ENCODE peak calls at places on chromosome 19, in seven cellular contexts. One of them, this sample, is unnamed.
A peak's percentile ranks its signal among the peaks of the same experiment; 100 is the strongest.

GRCh38 chr19:1967087-1967608 is 26.2 kb downstream of the CSNK1G2 start:
- DNase-seq in iPS DF 6.9: no peak
- DNase-seq in adipocyte: no peak
- DNase-seq in T-helper 17 cell: no peak
- DNase-seq in heart left ventricle: no peak
- DNase-seq in ovary: no peak
- DNase-seq in aorta: no peak
- DNase-seq in this sample: no peak

GRCh38 chr19:29665826-29666633 is 769 bp downstream of the PLEKHF1 start:
- DNase-seq in iPS DF 6.9: peak; percentile 47
- DNase-seq in adipocyte: peak; percentile 63
- DNase-seq in T-helper 17 cell: no peak
- DNase-seq in heart left ventricle: peak; percentile 63
- DNase-seq in ovary: peak; percentile 72
- DNase-seq in aorta: peak; percentile 85
- DNase-seq in this sample: peak; percentile 73

GRCh38 chr19:8612807-8613171 is 2.3 kb upstream of the ADAMTS10 start:
- DNase-seq in iPS DF 6.9: no peak
- DNase-seq in adipocyte: no peak
- DNase-seq in T-helper 17 cell: no peak
- DNase-seq in heart left ventricle: no peak
- DNase-seq in ovary: no peak
- DNase-seq in aorta: no peak
- DNase-seq in this sample: no peak

GRCh38 chr19:17091758-17092333 is 16.3 kb downstream of the MYO9B start:
- DNase-seq in iPS DF 6.9: no peak
- DNase-seq in adipocyte: no peak
- DNase-seq in T-helper 17 cell: no peak
- DNase-seq in heart left ventricle: peak; percentile 62
- DNase-seq in ovary: no peak
- DNase-seq in aorta: peak; percentile 85
- DNase-seq in this sample: peak; percentile 55

GRCh38 chr19:30071871-30072270 is 129.8 kb downstream of the URI1 start:
- DNase-seq in iPS DF 6.9: no peak
- DNase-seq in adipocyte: no peak
- DNase-seq in T-helper 17 cell: no peak
- DNase-seq in heart left ventricle: no peak
- DNase-seq in ovary: peak; percentile 8
- DNase-seq in aorta: no peak
- DNase-seq in this sample: no peak

GRCh38 chr19:46574533-46574932 is 26.6 kb upstream of the CALM3 start:
- DNase-seq in iPS DF 6.9: no peak
- DNase-seq in adipocyte: peak; percentile 25
- DNase-seq in T-helper 17 cell: no peak
- DNase-seq in heart left ventricle: no peak
- DNase-seq in ovary: no peak
- DNase-seq in aorta: no peak
- DNase-seq in this sample: no peak

GRCh38 chr19:38736036-38736412 is 8.2 kb downstream of the CAPN12 start:
- DNase-seq in iPS DF 6.9: no peak
- DNase-seq in adipocyte: peak; percentile 65
- DNase-seq in T-helper 17 cell: peak; percentile 41
- DNase-seq in heart left ventricle: peak; percentile 46
- DNase-seq in ovary: peak; percentile 72
- DNase-seq in aorta: peak; percentile 68
- DNase-seq in this sample: peak; percentile 72

GRCh38 chr19:5048727-5049553 is 80.0 kb downstream of the KDM4B start:
- DNase-seq in iPS DF 6.9: no peak
- DNase-seq in adipocyte: peak; percentile 83
- DNase-seq in T-helper 17 cell: no peak
- DNase-seq in heart left ventricle: no peak
- DNase-seq in ovary: peak; percentile 70
- DNase-seq in aorta: peak; percentile 87
- DNase-seq in this sample: peak; percentile 70

GRCh38 chr19:10107817-10108367 is 1.7 kb downstream of the PPAN start:
- DNase-seq in iPS DF 6.9: no peak
- DNase-seq in adipocyte: no peak
- DNase-seq in T-helper 17 cell: no peak
- DNase-seq in heart left ventricle: no peak
- DNase-seq in ovary: no peak
- DNase-seq in aorta: no peak
- DNase-seq in this sample: no peak

GRCh38 chr19:5507056-5507624 is 51.9 kb downstream of the ZNRF4 start:
- DNase-seq in iPS DF 6.9: no peak
- DNase-seq in adipocyte: no peak
- DNase-seq in T-helper 17 cell: no peak
- DNase-seq in heart left ventricle: no peak
- DNase-seq in ovary: no peak
- DNase-seq in aorta: no peak
- DNase-seq in this sample: no peak

GRCh38 chr19:46915386-46915785 is 54.6 kb downstream of the ARHGAP35 start:
- DNase-seq in iPS DF 6.9: no peak
- DNase-seq in adipocyte: no peak
- DNase-seq in T-helper 17 cell: no peak
- DNase-seq in heart left ventricle: no peak
- DNase-seq in ovary: no peak
- DNase-seq in aorta: no peak
- DNase-seq in this sample: no peak

GRCh38 chr19:52140077-52140710 is 456 bp upstream of the ZNF616 start:
- DNase-seq in iPS DF 6.9: no peak
- DNase-seq in adipocyte: no peak
- DNase-seq in T-helper 17 cell: no peak
- DNase-seq in heart left ventricle: no peak
- DNase-seq in ovary: no peak
- DNase-seq in aorta: no peak
- DNase-seq in this sample: no peak

GRCh38 chr19:18634612-18635290 is 2.1 kb upstream of the KLHL26 start:
- DNase-seq in iPS DF 6.9: no peak
- DNase-seq in adipocyte: no peak
- DNase-seq in T-helper 17 cell: no peak
- DNase-seq in heart left ventricle: no peak
- DNase-seq in ovary: no peak
- DNase-seq in aorta: no peak
- DNase-seq in this sample: peak; percentile 46

GRCh38 chr19:36097036-36097435 is 13.9 kb upstream of the OVOL3 start:
- DNase-seq in iPS DF 6.9: no peak
- DNase-seq in adipocyte: no peak
- DNase-seq in T-helper 17 cell: no peak
- DNase-seq in heart left ventricle: no peak
- DNase-seq in ovary: no peak
- DNase-seq in aorta: no peak
- DNase-seq in this sample: no peak

GRCh38 chr19:53182202-53182601 is 11.0 kb downstream of the ZNF665 start:
- DNase-seq in iPS DF 6.9: no peak
- DNase-seq in adipocyte: peak; percentile 22
- DNase-seq in T-helper 17 cell: no peak
- DNase-seq in heart left ventricle: no peak
- DNase-seq in ovary: no peak
- DNase-seq in aorta: no peak
- DNase-seq in this sample: no peak

GRCh38 chr19:947707-948533 is 22.1 kb downstream of the ARID3A start:
- DNase-seq in iPS DF 6.9: no peak
- DNase-seq in adipocyte: no peak
- DNase-seq in T-helper 17 cell: no peak
- DNase-seq in heart left ventricle: peak; percentile 66
- DNase-seq in ovary: no peak
- DNase-seq in aorta: peak; percentile 92
- DNase-seq in this sample: peak; percentile 69

GRCh38 chr19:39684283-39684682 is 20.0 kb upstream of the LGALS14 start:
- DNase-seq in iPS DF 6.9: no peak
- DNase-seq in adipocyte: no peak
- DNase-seq in T-helper 17 cell: no peak
- DNase-seq in heart left ventricle: no peak
- DNase-seq in ovary: no peak
- DNase-seq in aorta: no peak
- DNase-seq in this sample: no peak

GRCh38 chr19:10291554-10292205 is 1.9 kb downstream of the ICAM5 start:
- DNase-seq in iPS DF 6.9: no peak
- DNase-seq in adipocyte: peak; percentile 58
- DNase-seq in T-helper 17 cell: no peak
- DNase-seq in heart left ventricle: no peak
- DNase-seq in ovary: no peak
- DNase-seq in aorta: no peak
- DNase-seq in this sample: no peak

GRCh38 chr19:54851353-54851752 is 1.1 kb downstream of the KIR3DL2 start:
- DNase-seq in iPS DF 6.9: no peak
- DNase-seq in adipocyte: no peak
- DNase-seq in T-helper 17 cell: no peak
- DNase-seq in heart left ventricle: no peak
- DNase-seq in ovary: no peak
- DNase-seq in aorta: no peak
- DNase-seq in this sample: no peak

DNA sequence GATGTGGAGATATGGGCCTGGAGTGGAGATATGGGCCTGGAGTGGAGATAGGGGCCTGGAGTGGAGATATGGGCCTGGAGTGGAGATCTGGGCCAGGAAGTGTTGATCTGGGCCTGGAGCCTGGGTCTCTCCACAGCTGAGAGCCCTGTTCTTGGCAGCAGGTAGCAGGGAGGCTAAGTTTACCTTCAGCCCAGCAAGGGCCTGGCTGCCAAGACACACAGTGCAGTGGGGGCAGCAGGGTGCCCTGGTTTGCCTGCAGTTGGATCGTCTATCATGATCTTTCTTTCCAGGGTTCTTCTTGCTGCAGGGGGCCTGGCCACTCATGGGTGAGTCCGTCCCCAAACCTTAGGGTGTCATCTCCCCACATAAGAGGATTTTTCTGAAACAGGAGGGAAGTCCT is 687 bp downstream of the KIR3DL2 start:
- DNase-seq in iPS DF 6.9: no peak
- DNase-seq in adipocyte: no peak
- DNase-seq in T-helper 17 cell: no peak
- DNase-seq in heart left ventricle: no peak
- DNase-seq in ovary: no peak
- DNase-seq in aorta: no peak
- DNase-seq in this sample: no peak
- H3K9me3 ChIP-seq in iPS DF 6.9: peaks cover 18% of the 10 kb centered on the region
- H3K9me3 ChIP-seq in adipocyte: no peaks in the 10 kb centered on the region
- H3K9me3 ChIP-seq in T-helper 17 cell: no peaks in the 10 kb centered on the region
- H3K9me3 ChIP-seq in heart left ventricle: no peaks in the 10 kb centered on the region
- H3K9me3 ChIP-seq in ovary: no peaks in the 10 kb centered on the region
- H3K9me3 ChIP-seq in aorta: peaks cover 5% of the 10 kb centered on the region
- H3K9me3 ChIP-seq in this sample: no peaks in the 10 kb centered on the region

GRCh38 chr19:24003537-24003936 is 83.5 kb upstream of the ZNF254 start:
- DNase-seq in iPS DF 6.9: no peak
- DNase-seq in adipocyte: no peak
- DNase-seq in T-helper 17 cell: no peak
- DNase-seq in heart left ventricle: no peak
- DNase-seq in ovary: no peak
- DNase-seq in aorta: no peak
- DNase-seq in this sample: no peak
- H3K9me3 ChIP-seq in iPS DF 6.9: peaks cover 3% of the 10 kb centered on the region
- H3K9me3 ChIP-seq in adipocyte: peaks cover 14% of the 10 kb centered on the region
- H3K9me3 ChIP-seq in T-helper 17 cell: no peaks in the 10 kb centered on the region
- H3K9me3 ChIP-seq in heart left ventricle: peaks cover 5% of the 10 kb centered on the region
- H3K9me3 ChIP-seq in ovary: no peaks in the 10 kb centered on the region
- H3K9me3 ChIP-seq in aorta: no peaks in the 10 kb centered on the region
- H3K9me3 ChIP-seq in this sample: peaks cover 42% of the 10 kb centered on the region

GRCh38 chr19:44212250-44212864 is at the start of gene ZNF227:
- DNase-seq in iPS DF 6.9: peak; percentile 79
- DNase-seq in adipocyte: peak; percentile 95
- DNase-seq in T-helper 17 cell: peak; percentile 56
- DNase-seq in heart left ventricle: peak; percentile 92
- DNase-seq in ovary: peak; percentile 93
- DNase-seq in aorta: peak; percentile 96
- DNase-seq in this sample: peak; percentile 90
- H3K9me3 ChIP-seq in iPS DF 6.9: no peaks in the 10 kb centered on the region
- H3K9me3 ChIP-seq in adipocyte: no peaks in the 10 kb centered on the region
- H3K9me3 ChIP-seq in T-helper 17 cell: no peaks in the 10 kb centered on the region
- H3K9me3 ChIP-seq in heart left ventricle: peaks cover 4% of the 10 kb centered on the region
- H3K9me3 ChIP-seq in ovary: peaks cover 13% of the 10 kb centered on the region
- H3K9me3 ChIP-seq in aorta: peaks cover 2% of the 10 kb centered on the region
- H3K9me3 ChIP-seq in this sample: peaks cover 3% of the 10 kb centered on the region

GRCh38 chr19:45489216-45489855 is 7.5 kb downstream of the RTN2 start:
- DNase-seq in iPS DF 6.9: no peak
- DNase-seq in adipocyte: no peak
- DNase-seq in T-helper 17 cell: no peak
- DNase-seq in heart left ventricle: no peak
- DNase-seq in ovary: no peak
- DNase-seq in aorta: peak; percentile 29
- DNase-seq in this sample: no peak
- H3K9me3 ChIP-seq in iPS DF 6.9: no peaks in the 10 kb centered on the region
- H3K9me3 ChIP-seq in adipocyte: no peaks in the 10 kb centered on the region
- H3K9me3 ChIP-seq in T-helper 17 cell: no peaks in the 10 kb centered on the region
- H3K9me3 ChIP-seq in heart left ventricle: no peaks in the 10 kb centered on the region
- H3K9me3 ChIP-seq in ovary: no peaks in the 10 kb centered on the region
- H3K9me3 ChIP-seq in aorta: no peaks in the 10 kb centered on the region
- H3K9me3 ChIP-seq in this sample: no peaks in the 10 kb centered on the region

GRCh38 chr19:15633122-15633521 is 7.6 kb upstream of the CYP4F3 start:
- DNase-seq in iPS DF 6.9: no peak
- DNase-seq in adipocyte: no peak
- DNase-seq in T-helper 17 cell: no peak
- DNase-seq in heart left ventricle: no peak
- DNase-seq in ovary: no peak
- DNase-seq in aorta: no peak
- DNase-seq in this sample: no peak
- H3K9me3 ChIP-seq in iPS DF 6.9: peaks cover 9% of the 10 kb centered on the region
- H3K9me3 ChIP-seq in adipocyte: peaks cover 2% of the 10 kb centered on the region
- H3K9me3 ChIP-seq in T-helper 17 cell: no peaks in the 10 kb centered on the region
- H3K9me3 ChIP-seq in heart left ventricle: no peaks in the 10 kb centered on the region
- H3K9me3 ChIP-seq in ovary: no peaks in the 10 kb centered on the region
- H3K9me3 ChIP-seq in aorta: peaks cover 2% of the 10 kb centered on the region
- H3K9me3 ChIP-seq in this sample: no peaks in the 10 kb centered on the region

DNA sequence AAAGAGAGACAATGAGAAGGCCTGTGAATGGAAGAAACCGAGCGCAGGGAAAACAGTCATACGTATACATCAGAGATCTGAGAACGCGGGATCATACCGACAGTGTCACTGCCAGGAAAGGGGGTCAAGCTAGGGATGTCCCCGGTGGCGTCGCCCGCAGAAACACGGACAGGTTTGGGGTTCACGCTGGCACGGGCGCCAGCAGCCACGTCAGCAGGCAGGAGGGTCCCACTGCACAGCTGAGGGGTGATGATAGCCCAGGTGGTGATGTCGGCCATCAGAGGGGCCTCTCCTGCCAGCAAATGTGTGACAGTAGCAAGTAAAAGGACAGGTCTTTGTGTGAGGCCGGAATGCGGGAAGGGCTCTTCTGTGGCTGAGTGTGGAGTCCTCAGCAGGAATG is 3.4 kb upstream of the ZNF229 start:
- DNase-seq in iPS DF 6.9: no peak
- DNase-seq in adipocyte: no peak
- DNase-seq in T-helper 17 cell: no peak
- DNase-seq in heart left ventricle: no peak
- DNase-seq in ovary: no peak
- DNase-seq in aorta: no peak
- DNase-seq in this sample: no peak
- H3K9me3 ChIP-seq in iPS DF 6.9: peaks cover 3% of the 10 kb centered on the region
- H3K9me3 ChIP-seq in adipocyte: peaks cover 36% of the 10 kb centered on the region
- H3K9me3 ChIP-seq in T-helper 17 cell: peaks cover 12% of the 10 kb centered on the region
- H3K9me3 ChIP-seq in heart left ventricle: peaks cover 60% of the 10 kb centered on the region
- H3K9me3 ChIP-seq in ovary: peaks cover 18% of the 10 kb centered on the region
- H3K9me3 ChIP-seq in aorta: peaks cover 15% of the 10 kb centered on the region
- H3K9me3 ChIP-seq in this sample: peaks cover 64% of the 10 kb centered on the region

DNA sequence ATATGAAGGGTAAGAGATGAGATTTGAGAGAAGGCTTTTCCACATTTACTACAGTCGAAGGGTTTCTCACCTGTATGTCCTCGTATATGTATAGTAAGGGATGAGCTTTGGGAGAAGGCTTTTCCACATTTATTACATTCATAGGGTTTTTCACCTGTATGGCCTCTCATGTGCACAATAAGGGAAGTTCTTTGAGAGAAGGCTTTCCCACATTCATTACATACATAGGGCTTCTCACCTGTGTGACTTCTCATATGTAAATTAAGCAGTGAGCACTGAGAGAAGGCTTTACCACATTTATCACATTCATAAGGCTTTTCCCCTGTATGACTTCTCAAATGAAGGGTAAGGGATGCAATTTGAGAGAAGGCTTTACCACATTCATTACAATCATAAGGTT is 41.8 kb downstream of the ZNF527 start:
- DNase-seq in iPS DF 6.9: no peak
- DNase-seq in adipocyte: no peak
- DNase-seq in T-helper 17 cell: no peak
- DNase-seq in heart left ventricle: no peak
- DNase-seq in ovary: no peak
- DNase-seq in aorta: no peak
- DNase-seq in this sample: no peak
- H3K9me3 ChIP-seq in iPS DF 6.9: peaks cover 3% of the 10 kb centered on the region
- H3K9me3 ChIP-seq in adipocyte: peaks cover 100% of the 10 kb centered on the region
- H3K9me3 ChIP-seq in T-helper 17 cell: peaks cover 30% of the 10 kb centered on the region
- H3K9me3 ChIP-seq in heart left ventricle: peaks cover 100% of the 10 kb centered on the region
- H3K9me3 ChIP-seq in ovary: peaks cover 42% of the 10 kb centered on the region
- H3K9me3 ChIP-seq in aorta: peaks cover 17% of the 10 kb centered on the region
- H3K9me3 ChIP-seq in this sample: peaks cover 100% of the 10 kb centered on the region